ENCODE peak calls at places on chromosomes 4 and X, in seven cellular contexts. X is NCI-H2081 treated with DMSO at 0.1 percent for 48 hours; C is body of pancreas; F is WERI-Rb-1; J is M059J; Y is activated CD4-positive, alpha-beta T cell treated with anti-CD3 and anti-CD28 coated beads, Interleukin-2, amount 10 ng/mL, durations not matched to agents 7 days and 5 days; O is GDM1. M is an unnamed sample.

GRCh38 chrX:20595928-20596550 is 329.3 kb upstream of the RPS6KA3 start:
- DNase-seq in X (no peak), C (no peak), F (no peak), J (peak), Y (no peak), O (no peak), M (peak)

GRCh38 chr4:148445071-148445902 is 3.1 kb upstream of the NR3C2 start:
- DNase-seq in X (no peak), C (peak), F (peak), J (no peak), Y (peak), O (no peak), M (no peak)

GRCh38 chr4:40827774-40828173 is 78.0 kb downstream of the NSUN7 start:
- DNase-seq in X (no peak), C (no peak), F (no peak), J (no peak), Y (no peak), O (no peak), M (peak)

GRCh38 chrX:32448945-32449344 is 762.4 kb downstream of the DMD start:
- DNase-seq in X (no peak), C (no peak), F (no peak), J (peak), Y (no peak), O (no peak), M (peak)

GRCh38 chrX:119040432-119040831 is 32.4 kb upstream of the CT47C1 start:
- DNase-seq in X (no peak), C (no peak), F (no peak), J (peak), Y (no peak), O (no peak), M (no peak)

GRCh38 chrX:39739585-39739984 is 358.2 kb downstream of the BCOR start:
- DNase-seq in X (no peak), C (no peak), F (no peak), J (no peak), Y (no peak), O (no peak), M (no peak)

GRCh38 chrX:23898412-23898959 is 9.3 kb downstream of the APOO start:
- DNase-seq in X (no peak), C (no peak), F (no peak), J (peak), Y (no peak), O (no peak), M (peak)

GRCh38 chrX:9195199-9195880 is 161.4 kb upstream of the FAM9B start:
- DNase-seq in X (no peak), C (no peak), F (no peak), J (no peak), Y (no peak), O (no peak), M (no peak)

GRCh38 chrX:54024350-54024749 is 19.9 kb downstream of the PHF8 start:
- DNase-seq in X (no peak), C (no peak), F (no peak), J (no peak), Y (no peak), O (no peak), M (no peak)

GRCh38 chrX:139206914-139207313 is 323.6 kb upstream of the F9 start:
- DNase-seq in X (no peak), C (no peak), F (no peak), J (no peak), Y (no peak), O (no peak), M (no peak)

GRCh38 chrX:10110984-10111363 is 45.8 kb upstream of the CLCN4 start:
- DNase-seq in X (no peak), C (no peak), F (no peak), J (no peak), Y (peak), O (no peak), M (no peak)

GRCh38 chr4:18021470-18021719 is 160 bp downstream of the LCORL start:
- DNase-seq in X (no peak), C (no peak), F (no peak), J (no peak), Y (no peak), O (no peak), M (no peak)

GRCh38 chrX:6505960-6506359 is 29.0 kb downstream of the VCX3A start:
- DNase-seq in X (no peak), C (no peak), F (no peak), J (no peak), Y (no peak), O (no peak), M (no peak)

GRCh38 chr4:22434895-22435294 is 81.0 kb downstream of the ADGRA3 start:
- DNase-seq in X (no peak), C (peak), F (peak), J (peak), Y (peak), O (no peak), M (peak)

GRCh38 chr4:48483777-48484493 is 792 bp downstream of the SLC10A4 start:
- DNase-seq in X (no peak), C (no peak), F (no peak), J (no peak), Y (no peak), O (no peak), M (no peak)

GRCh38 chrX:14832151-14832550 is 40.7 kb downstream of the FANCB start:
- DNase-seq in X (no peak), C (no peak), F (no peak), J (peak), Y (no peak), O (no peak), M (peak)

GRCh38 chrX:30995705-30996104 is 76.1 kb downstream of the FTHL17 start:
- DNase-seq in X (no peak), C (no peak), F (no peak), J (no peak), Y (no peak), O (no peak), M (no peak)

GRCh38 chr4:85884251-85884650 is 409.3 kb downstream of the ARHGAP24 start:
- DNase-seq in X (no peak), C (no peak), F (no peak), J (no peak), Y (no peak), O (no peak), M (no peak)

GRCh38 chr4:119682080-119682479 is 53.5 kb upstream of the PDE5A start:
- DNase-seq in X (no peak), C (no peak), F (no peak), J (no peak), Y (no peak), O (no peak), M (no peak)